ENCODE peak calls at places on chromosomes 16 and 17, in five cellular contexts. One of them, this sample, is unnamed.
A peak's percentile ranks its signal among the peaks of the same experiment; 100 is the strongest.

GRCh38 chr16:30842971-30843370 is 50.9 kb downstream of the BCL7C start:
- DNase-seq in cardiac muscle cell: no peak
- DNase-seq in endothelial cell: no peak
- DNase-seq in dorsolateral prefrontal cortex: no peak
- DNase-seq in epithelial cell of esophagus: no peak
- DNase-seq in this sample: no peak

GRCh38 chr16:87929986-87930385 is 6.3 kb downstream of the CA5A start:
- DNase-seq in cardiac muscle cell: no peak
- DNase-seq in endothelial cell: no peak
- DNase-seq in dorsolateral prefrontal cortex: no peak
- DNase-seq in epithelial cell of esophagus: no peak
- DNase-seq in this sample: no peak

GRCh38 chr17:69551212-69552010 is 136.9 kb downstream of the MAP2K6 start:
- DNase-seq in cardiac muscle cell: peak; percentile 9
- DNase-seq in endothelial cell: no peak
- DNase-seq in dorsolateral prefrontal cortex: no peak
- DNase-seq in epithelial cell of esophagus: peak; percentile 81
- DNase-seq in this sample: no peak

GRCh38 chr16:8899709-8900317 is 17.7 kb downstream of the LITAFD start:
- DNase-seq in cardiac muscle cell: no peak
- DNase-seq in endothelial cell: no peak
- DNase-seq in dorsolateral prefrontal cortex: no peak
- DNase-seq in epithelial cell of esophagus: no peak
- DNase-seq in this sample: no peak

GRCh38 chr17:80524150-80524712 is 20.4 kb upstream of the RPTOR start:
- DNase-seq in cardiac muscle cell: no peak
- DNase-seq in endothelial cell: no peak
- DNase-seq in dorsolateral prefrontal cortex: no peak
- DNase-seq in epithelial cell of esophagus: no peak
- DNase-seq in this sample: no peak

GRCh38 chr17:32349503-32349853 is 479 bp upstream of the ZNF207 start:
- DNase-seq in cardiac muscle cell: peak; percentile 25
- DNase-seq in endothelial cell: no peak
- DNase-seq in dorsolateral prefrontal cortex: no peak
- DNase-seq in epithelial cell of esophagus: peak; percentile 22
- DNase-seq in this sample: no peak

GRCh38 chr16:78396046-78396445 is 296.6 kb downstream of the WWOX start:
- DNase-seq in cardiac muscle cell: no peak
- DNase-seq in endothelial cell: no peak
- DNase-seq in dorsolateral prefrontal cortex: no peak
- DNase-seq in epithelial cell of esophagus: peak; percentile 1
- DNase-seq in this sample: no peak

GRCh38 chr17:63954402-63955063 is 18.2 kb downstream of the SCN4A start:
- DNase-seq in cardiac muscle cell: no peak
- DNase-seq in endothelial cell: no peak
- DNase-seq in dorsolateral prefrontal cortex: no peak
- DNase-seq in epithelial cell of esophagus: no peak
- DNase-seq in this sample: no peak

GRCh38 chr16:62692685-62693084 is 656.4 kb upstream of the CDH8 start:
- DNase-seq in cardiac muscle cell: no peak
- DNase-seq in endothelial cell: no peak
- DNase-seq in dorsolateral prefrontal cortex: no peak
- DNase-seq in epithelial cell of esophagus: no peak
- DNase-seq in this sample: no peak

GRCh38 chr16:31785126-31785525 is 88.5 kb upstream of the ZNF267 start:
- DNase-seq in cardiac muscle cell: no peak
- DNase-seq in endothelial cell: no peak
- DNase-seq in dorsolateral prefrontal cortex: no peak
- DNase-seq in epithelial cell of esophagus: no peak
- DNase-seq in this sample: no peak

GRCh38 chr17:36937961-36938565 is 788 bp downstream of the LHX1 start:
- DNase-seq in cardiac muscle cell: peak; percentile 34
- DNase-seq in endothelial cell: no peak
- DNase-seq in dorsolateral prefrontal cortex: no peak
- DNase-seq in epithelial cell of esophagus: peak; percentile 42
- DNase-seq in this sample: no peak

GRCh38 chr16:72066747-72067146 is 3.7 kb downstream of the HPR start:
- DNase-seq in cardiac muscle cell: peak; percentile 64
- DNase-seq in endothelial cell: peak; percentile 19
- DNase-seq in dorsolateral prefrontal cortex: no peak
- DNase-seq in epithelial cell of esophagus: peak; percentile 49
- DNase-seq in this sample: no peak

GRCh38 chr17:69367298-69367697 is 40.4 kb upstream of the ABCA5 start:
- DNase-seq in cardiac muscle cell: peak; percentile 25
- DNase-seq in endothelial cell: no peak
- DNase-seq in dorsolateral prefrontal cortex: no peak
- DNase-seq in epithelial cell of esophagus: no peak
- DNase-seq in this sample: no peak

GRCh38 chr17:80773243-80773991 is 218.2 kb upstream of the CHMP6 start:
- DNase-seq in cardiac muscle cell: no peak
- DNase-seq in endothelial cell: no peak
- DNase-seq in dorsolateral prefrontal cortex: peak; percentile 56
- DNase-seq in epithelial cell of esophagus: no peak
- DNase-seq in this sample: no peak

GRCh38 chr17:81860756-81861568 is 627 bp upstream of the P4HB start:
- DNase-seq in cardiac muscle cell: peak; percentile 100
- DNase-seq in endothelial cell: peak; percentile 99
- DNase-seq in dorsolateral prefrontal cortex: peak; percentile 99
- DNase-seq in epithelial cell of esophagus: peak; percentile 100
- DNase-seq in this sample: peak; percentile 98

GRCh38 chr16:51757124-51757470 is 606.0 kb upstream of the SALL1 start:
- DNase-seq in cardiac muscle cell: no peak
- DNase-seq in endothelial cell: no peak
- DNase-seq in dorsolateral prefrontal cortex: no peak
- DNase-seq in epithelial cell of esophagus: no peak
- DNase-seq in this sample: no peak

GRCh38 chr16:73066321-73066926 is 18.5 kb upstream of the ZFHX3 start:
- DNase-seq in cardiac muscle cell: no peak
- DNase-seq in endothelial cell: no peak
- DNase-seq in dorsolateral prefrontal cortex: no peak
- DNase-seq in epithelial cell of esophagus: no peak
- DNase-seq in this sample: no peak

GRCh38 chr17:81094224-81094743 is 59.3 kb downstream of the BAIAP2 start:
- DNase-seq in cardiac muscle cell: no peak
- DNase-seq in endothelial cell: no peak
- DNase-seq in dorsolateral prefrontal cortex: no peak
- DNase-seq in epithelial cell of esophagus: no peak
- DNase-seq in this sample: no peak

GRCh38 chr17:7977039-7977438 is 25.4 kb upstream of the GUCY2D start:
- DNase-seq in cardiac muscle cell: no peak
- DNase-seq in endothelial cell: no peak
- DNase-seq in dorsolateral prefrontal cortex: no peak
- DNase-seq in epithelial cell of esophagus: no peak
- DNase-seq in this sample: no peak

GRCh38 chr17:56108811-56109284 is 44.4 kb upstream of the ANKFN1 start:
- DNase-seq in cardiac muscle cell: no peak
- DNase-seq in endothelial cell: no peak
- DNase-seq in dorsolateral prefrontal cortex: no peak
- DNase-seq in epithelial cell of esophagus: no peak
- DNase-seq in this sample: no peak

GRCh38 chr16:23515881-23516280 is 5.6 kb upstream of the GGA2 start:
- DNase-seq in cardiac muscle cell: no peak
- DNase-seq in endothelial cell: no peak
- DNase-seq in dorsolateral prefrontal cortex: no peak
- DNase-seq in epithelial cell of esophagus: no peak
- DNase-seq in this sample: no peak

GRCh38 chr16:21593530-21594289 is 5.7 kb upstream of the METTL9 start:
- DNase-seq in cardiac muscle cell: no peak
- DNase-seq in endothelial cell: no peak
- DNase-seq in dorsolateral prefrontal cortex: no peak
- DNase-seq in epithelial cell of esophagus: no peak
- DNase-seq in this sample: no peak

GRCh38 chr16:46691720-46692119 is 2.3 kb downstream of the ORC6 start:
- DNase-seq in cardiac muscle cell: peak; percentile 55
- DNase-seq in endothelial cell: no peak
- DNase-seq in dorsolateral prefrontal cortex: no peak
- DNase-seq in epithelial cell of esophagus: peak; percentile 8
- DNase-seq in this sample: no peak

GRCh38 chr16:47230296-47230695 is 86.6 kb upstream of the NETO2 start:
- DNase-seq in cardiac muscle cell: no peak
- DNase-seq in endothelial cell: no peak
- DNase-seq in dorsolateral prefrontal cortex: no peak
- DNase-seq in epithelial cell of esophagus: no peak
- DNase-seq in this sample: no peak

GRCh38 chr16:84585886-84586285 is 32.0 kb downstream of the COTL1 start:
- DNase-seq in cardiac muscle cell: no peak
- DNase-seq in endothelial cell: no peak
- DNase-seq in dorsolateral prefrontal cortex: peak; percentile 60
- DNase-seq in epithelial cell of esophagus: peak; percentile 18
- DNase-seq in this sample: no peak

GRCh38 chr17:40290629-40291296 is 3.1 kb downstream of the CDC6 start:
- DNase-seq in cardiac muscle cell: peak; percentile 91
- DNase-seq in endothelial cell: peak; percentile 48
- DNase-seq in dorsolateral prefrontal cortex: no peak
- DNase-seq in epithelial cell of esophagus: peak; percentile 93
- DNase-seq in this sample: no peak

GRCh38 chr16:47477680-47478079 is 16.5 kb downstream of the PHKB start:
- DNase-seq in cardiac muscle cell: peak; percentile 7
- DNase-seq in endothelial cell: no peak
- DNase-seq in dorsolateral prefrontal cortex: no peak
- DNase-seq in epithelial cell of esophagus: peak; percentile 77
- DNase-seq in this sample: no peak

GRCh38 chr17:8073627-8074485 is 13.7 kb downstream of the ALOX12B start:
- DNase-seq in cardiac muscle cell: peak; percentile 68
- DNase-seq in endothelial cell: peak; percentile 88
- DNase-seq in dorsolateral prefrontal cortex: peak; percentile 42
- DNase-seq in epithelial cell of esophagus: peak; percentile 82
- DNase-seq in this sample: peak; percentile 50

GRCh38 chr17:4560837-4561241 is 462 bp upstream of the GGT6 start:
- DNase-seq in cardiac muscle cell: peak; percentile 71
- DNase-seq in endothelial cell: no peak
- DNase-seq in dorsolateral prefrontal cortex: no peak
- DNase-seq in epithelial cell of esophagus: no peak
- DNase-seq in this sample: no peak
- TF ChIP-seq CTCF in cardiac muscle cell: peak; percentile 33
- TF ChIP-seq CTCF in endothelial cell: no peak
- TF ChIP-seq CTCF in dorsolateral prefrontal cortex: no peak
- TF ChIP-seq CTCF in epithelial cell of esophagus: peak; percentile 13
- TF ChIP-seq CTCF in this sample: no peak

DNA sequence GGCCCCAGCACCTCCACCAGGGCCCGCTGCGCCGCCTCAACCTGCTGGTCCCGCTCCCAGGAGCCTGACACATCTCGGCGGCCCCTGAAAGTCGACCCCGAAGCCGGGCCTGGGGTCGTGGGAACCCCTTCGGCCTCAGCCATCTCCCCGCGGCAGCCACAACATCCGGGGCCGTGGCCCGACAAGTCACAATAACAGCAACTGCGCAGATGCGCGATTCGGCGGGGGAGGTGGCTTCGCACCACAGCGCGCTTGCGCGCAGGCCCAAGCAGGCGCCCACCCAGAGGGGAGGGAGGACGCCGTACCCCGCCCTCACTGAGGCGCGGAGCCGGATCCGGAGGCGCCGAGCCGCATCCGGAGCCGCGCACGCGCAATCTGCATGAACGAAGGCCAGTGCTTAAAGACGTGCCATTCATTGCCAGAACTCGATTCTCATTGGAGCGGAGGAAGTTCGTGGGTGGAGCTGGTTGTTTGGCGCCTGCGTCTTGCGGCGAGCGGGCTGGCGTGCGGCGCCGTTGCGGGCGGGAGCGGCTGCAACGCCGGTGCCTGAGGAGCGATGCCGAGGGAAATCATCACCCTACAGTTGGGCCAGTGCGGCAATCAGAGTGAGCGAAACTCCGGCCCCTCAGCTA is at the start of the genes RETREG3 and TUBG1:
- DNase-seq in cardiac muscle cell: peak; percentile 100
- DNase-seq in endothelial cell: peak; percentile 99
- DNase-seq in dorsolateral prefrontal cortex: peak; percentile 98
- DNase-seq in epithelial cell of esophagus: peak; percentile 99
- DNase-seq in this sample: peak; percentile 95
- TF ChIP-seq CTCF in cardiac muscle cell: peak; percentile 15
- TF ChIP-seq CTCF in endothelial cell: no peak
- TF ChIP-seq CTCF in dorsolateral prefrontal cortex: peak; percentile 35
- TF ChIP-seq CTCF in epithelial cell of esophagus: peak; percentile 54
- TF ChIP-seq CTCF in this sample: no peak

GRCh38 chr16:2720063-2720455 is at the start of gene PRSS27:
- DNase-seq in cardiac muscle cell: no peak
- DNase-seq in endothelial cell: no peak
- DNase-seq in dorsolateral prefrontal cortex: no peak
- DNase-seq in epithelial cell of esophagus: peak; percentile 62
- DNase-seq in this sample: no peak

GRCh38 chr16:2719328-2720062 is 529 bp downstream of the PRSS27 start:
- DNase-seq in cardiac muscle cell: no peak
- DNase-seq in endothelial cell: no peak
- DNase-seq in dorsolateral prefrontal cortex: no peak
- DNase-seq in epithelial cell of esophagus: peak; percentile 42
- DNase-seq in this sample: no peak

GRCh38 chr16:2724088-2724676 is 4.2 kb upstream of the PRSS27 start:
- DNase-seq in cardiac muscle cell: no peak
- DNase-seq in endothelial cell: no peak
- DNase-seq in dorsolateral prefrontal cortex: no peak
- DNase-seq in epithelial cell of esophagus: no peak
- DNase-seq in this sample: no peak

GRCh38 chr16:2717360-2718263 is 2.4 kb downstream of the PRSS27 start:
- DNase-seq in cardiac muscle cell: no peak
- DNase-seq in endothelial cell: no peak
- DNase-seq in dorsolateral prefrontal cortex: no peak
- DNase-seq in epithelial cell of esophagus: no peak
- DNase-seq in this sample: no peak

DNA sequence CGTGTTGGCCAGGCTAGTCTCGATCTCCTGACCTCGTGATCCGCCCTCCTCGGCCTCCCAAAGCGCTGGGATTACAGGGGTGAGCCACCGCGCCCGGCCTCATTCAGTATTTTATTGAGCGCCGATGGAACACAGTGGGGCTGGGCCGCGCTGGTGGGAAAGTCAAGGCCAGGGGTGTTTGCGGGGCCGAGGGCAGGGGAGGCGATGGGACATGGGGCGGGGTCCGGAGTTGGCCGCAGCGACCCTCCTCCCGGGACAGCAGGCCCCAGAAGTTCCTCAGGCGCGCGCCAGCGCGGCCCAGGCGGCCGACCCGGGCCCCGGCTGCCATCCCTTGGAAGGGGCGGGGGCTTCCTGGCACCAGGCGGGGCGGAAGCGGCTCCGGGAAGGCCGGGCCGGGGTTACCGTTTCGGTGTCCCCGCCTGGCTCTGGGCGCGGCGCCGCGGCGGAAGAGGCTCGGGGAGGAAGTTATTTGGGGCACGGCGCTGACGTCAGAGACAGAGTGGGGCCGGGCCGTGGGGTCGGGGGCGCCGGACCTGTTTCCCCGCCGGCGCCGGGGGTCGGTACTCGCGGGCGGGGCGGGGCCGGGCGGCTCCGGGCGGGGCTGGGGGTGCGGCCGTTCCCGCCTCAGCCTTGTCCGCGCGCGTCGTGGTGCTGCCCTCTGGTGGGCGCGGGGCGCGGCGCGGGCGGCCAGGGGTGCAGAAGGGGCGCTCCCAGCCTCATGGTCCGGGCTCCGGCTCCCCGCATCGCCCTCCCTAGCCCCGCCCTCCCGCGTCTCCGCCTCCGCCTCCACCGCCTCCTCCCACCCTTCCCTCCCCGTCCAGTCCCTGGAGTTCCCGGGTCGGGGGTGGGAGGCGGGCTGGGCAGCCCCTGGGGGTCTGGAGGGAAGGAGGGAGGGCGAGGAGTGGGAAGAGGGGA is 952 bp upstream of the PRSS27 start:
- DNase-seq in cardiac muscle cell: peak; percentile 87
- DNase-seq in endothelial cell: peak; percentile 82
- DNase-seq in dorsolateral prefrontal cortex: peak; percentile 38
- DNase-seq in epithelial cell of esophagus: peak; percentile 81
- DNase-seq in this sample: peak; percentile 64
- TF ChIP-seq CTCF in cardiac muscle cell: peak; percentile 44
- TF ChIP-seq CTCF in endothelial cell: peak; percentile 87
- TF ChIP-seq CTCF in dorsolateral prefrontal cortex: peak; percentile 62
- TF ChIP-seq CTCF in epithelial cell of esophagus: peak; percentile 24
- TF ChIP-seq CTCF in this sample: no peak

GRCh38 chr17:9905902-9906301 is 831 bp upstream of the RCVRN start:
- DNase-seq in cardiac muscle cell: peak; percentile 46
- DNase-seq in endothelial cell: peak; percentile 63
- DNase-seq in dorsolateral prefrontal cortex: peak; percentile 49
- DNase-seq in epithelial cell of esophagus: no peak
- DNase-seq in this sample: no peak
- TF ChIP-seq CTCF in cardiac muscle cell: peak; percentile 71
- TF ChIP-seq CTCF in endothelial cell: peak; percentile 76
- TF ChIP-seq CTCF in dorsolateral prefrontal cortex: peak; percentile 62
- TF ChIP-seq CTCF in epithelial cell of esophagus: no peak
- TF ChIP-seq CTCF in this sample: no peak